ENCODE peak calls at places on chromosomes 12 and 14, in five cellular contexts. One of them, this sample, is unnamed.

GRCh38 chr12:20212036-20212435 is 156.3 kb upstream of the PDE3A start:
- DNase-seq in H1: no peak
- DNase-seq in GM12878: no peak
- DNase-seq in K562: no peak
- DNase-seq in HepG2: no peak
- DNase-seq in this sample: no peak

GRCh38 chr14:67491285-67491684 is 2.8 kb upstream of the TMEM229B start:
- DNase-seq in H1: no peak
- DNase-seq in GM12878: no peak
- DNase-seq in K562: no peak
- DNase-seq in HepG2: no peak
- DNase-seq in this sample: no peak

GRCh38 chr12:92424338-92424737 is 278.5 kb upstream of the PLEKHG7 start:
- DNase-seq in H1: no peak
- DNase-seq in GM12878: no peak
- DNase-seq in K562: no peak
- DNase-seq in HepG2: no peak
- DNase-seq in this sample: no peak

GRCh38 chr14:89270439-89271227 is 146.4 kb downstream of the FOXN3 start:
- DNase-seq in H1: no peak
- DNase-seq in GM12878: peak; percentile 30
- DNase-seq in K562: no peak
- DNase-seq in HepG2: no peak
- DNase-seq in this sample: no peak

GRCh38 chr12:44677724-44678123 is 198.4 kb downstream of the NELL2 start:
- DNase-seq in H1: no peak
- DNase-seq in GM12878: no peak
- DNase-seq in K562: no peak
- DNase-seq in HepG2: no peak
- DNase-seq in this sample: no peak

GRCh38 chr12:110858848-110859247 is 12.1 kb downstream of the CCDC63 start:
- DNase-seq in H1: no peak
- DNase-seq in GM12878: no peak
- DNase-seq in K562: no peak
- DNase-seq in HepG2: no peak
- DNase-seq in this sample: no peak

GRCh38 chr12:113392988-113393579 is 10.6 kb downstream of the SDS start:
- DNase-seq in H1: peak; percentile 96
- DNase-seq in GM12878: peak; percentile 59
- DNase-seq in K562: peak; percentile 95
- DNase-seq in HepG2: peak; percentile 48
- DNase-seq in this sample: peak; percentile 22

GRCh38 chr14:35333347-35333730 is 41.2 kb downstream of the PSMA6 start:
- DNase-seq in H1: peak; percentile 44
- DNase-seq in GM12878: no peak
- DNase-seq in K562: no peak
- DNase-seq in HepG2: no peak
- DNase-seq in this sample: no peak

GRCh38 chr14:70857499-70857895 is 48.2 kb upstream of the MAP3K9 start:
- DNase-seq in H1: no peak
- DNase-seq in GM12878: no peak
- DNase-seq in K562: no peak
- DNase-seq in HepG2: no peak
- DNase-seq in this sample: no peak

GRCh38 chr12:89544730-89545184 is 18.9 kb upstream of the POC1B start:
- DNase-seq in H1: no peak
- DNase-seq in GM12878: no peak
- DNase-seq in K562: no peak
- DNase-seq in HepG2: no peak
- DNase-seq in this sample: no peak

GRCh38 chr14:84987042-84987441 is 542.9 kb upstream of the FLRT2 start:
- DNase-seq in H1: no peak
- DNase-seq in GM12878: no peak
- DNase-seq in K562: no peak
- DNase-seq in HepG2: no peak
- DNase-seq in this sample: no peak

GRCh38 chr14:68235011-68235410 is 415.4 kb downstream of the RAD51B start:
- DNase-seq in H1: no peak
- DNase-seq in GM12878: no peak
- DNase-seq in K562: no peak
- DNase-seq in HepG2: no peak
- DNase-seq in this sample: no peak

GRCh38 chr14:95440496-95440895 is 76.0 kb downstream of the SYNE3 start:
- DNase-seq in H1: no peak
- DNase-seq in GM12878: no peak
- DNase-seq in K562: no peak
- DNase-seq in HepG2: no peak
- DNase-seq in this sample: no peak

GRCh38 chr14:73610692-73611091 is 1.6 kb upstream of the ACOT6 start:
- DNase-seq in H1: no peak
- DNase-seq in GM12878: no peak
- DNase-seq in K562: no peak
- DNase-seq in HepG2: peak; percentile 90
- DNase-seq in this sample: no peak

GRCh38 chr12:65355461-65355860 is 77.0 kb downstream of the MSRB3 start:
- DNase-seq in H1: no peak
- DNase-seq in GM12878: no peak
- DNase-seq in K562: no peak
- DNase-seq in HepG2: no peak
- DNase-seq in this sample: no peak

GRCh38 chr12:68497702-68498101 is 113.0 kb upstream of the RAP1B start:
- DNase-seq in H1: no peak
- DNase-seq in GM12878: peak; percentile 50
- DNase-seq in K562: peak; percentile 33
- DNase-seq in HepG2: no peak
- DNase-seq in this sample: peak; percentile 23

GRCh38 chr12:121295746-121296617 is 527 bp downstream of the CAMKK2 start:
- DNase-seq in H1: peak; percentile 65
- DNase-seq in GM12878: no peak
- DNase-seq in K562: peak; percentile 36
- DNase-seq in HepG2: peak; percentile 27
- DNase-seq in this sample: no peak

GRCh38 chr12:75662501-75663159 is 151.2 kb upstream of the KRR1 start:
- DNase-seq in H1: no peak
- DNase-seq in GM12878: no peak
- DNase-seq in K562: no peak
- DNase-seq in HepG2: no peak
- DNase-seq in this sample: no peak

GRCh38 chr12:14769462-14769836 is 33.8 kb downstream of the WBP11 start:
- DNase-seq in H1: peak; percentile 83
- DNase-seq in GM12878: no peak
- DNase-seq in K562: no peak
- DNase-seq in HepG2: peak; percentile 42
- DNase-seq in this sample: no peak

GRCh38 chr14:95662376-95663186 is 23.6 kb upstream of the TCL1B start:
- DNase-seq in H1: no peak
- DNase-seq in GM12878: peak; percentile 74
- DNase-seq in K562: no peak
- DNase-seq in HepG2: no peak
- DNase-seq in this sample: no peak

GRCh38 chr14:75845136-75845804 is 136.5 kb downstream of the TGFB3 start:
- DNase-seq in H1: no peak
- DNase-seq in GM12878: no peak
- DNase-seq in K562: no peak
- DNase-seq in HepG2: no peak
- DNase-seq in this sample: no peak

GRCh38 chr14:51335521-51335920 is 95.5 kb downstream of the TMX1 start:
- DNase-seq in H1: no peak
- DNase-seq in GM12878: no peak
- DNase-seq in K562: no peak
- DNase-seq in HepG2: no peak
- DNase-seq in this sample: no peak

GRCh38 chr12:93300611-93301021 is 77.1 kb upstream of the NUDT4 start:
- DNase-seq in H1: no peak
- DNase-seq in GM12878: no peak
- DNase-seq in K562: no peak
- DNase-seq in HepG2: peak; percentile 34
- DNase-seq in this sample: no peak

GRCh38 chr12:3727877-3728632 is 24.9 kb downstream of the CRACR2A start:
- DNase-seq in H1: no peak
- DNase-seq in GM12878: peak; percentile 66
- DNase-seq in K562: peak; percentile 9
- DNase-seq in HepG2: no peak
- DNase-seq in this sample: no peak

GRCh38 chr14:92215579-92215978 is 93.8 kb downstream of the CPSF2 start:
- DNase-seq in H1: no peak
- DNase-seq in GM12878: no peak
- DNase-seq in K562: no peak
- DNase-seq in HepG2: no peak
- DNase-seq in this sample: no peak

DNA sequence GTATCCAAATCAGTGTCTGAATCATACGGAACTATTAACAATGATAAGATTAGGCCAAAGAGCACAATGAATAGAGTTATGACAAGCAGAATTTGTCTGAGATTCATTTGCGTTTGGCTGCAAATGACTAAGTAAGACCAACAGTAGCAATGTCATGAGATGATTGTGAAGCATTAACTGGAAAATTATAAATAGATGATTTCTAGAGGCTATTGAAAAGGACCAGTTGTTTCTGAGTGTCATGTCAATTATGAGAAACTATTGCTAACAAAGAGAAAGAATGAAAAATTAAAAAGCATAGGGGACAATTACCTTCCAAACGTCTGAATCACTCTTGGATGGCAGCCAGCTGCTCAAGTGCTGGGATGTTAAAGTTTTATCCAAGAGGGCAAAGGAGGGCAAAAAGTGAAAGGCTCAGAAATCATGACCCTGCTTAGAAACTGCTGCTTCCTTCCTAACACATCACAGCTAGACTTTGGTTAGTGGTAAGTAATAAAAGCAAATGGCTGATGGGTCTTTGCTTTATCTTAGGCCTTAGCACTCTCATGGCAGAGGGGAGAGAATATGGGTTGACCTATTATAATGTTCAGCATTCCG is 89.0 kb downstream of the AKAP6 start:
- DNase-seq in H1: no peak
- DNase-seq in GM12878: no peak
- DNase-seq in K562: no peak
- DNase-seq in HepG2: no peak
- DNase-seq in this sample: no peak
- TF ChIP-seq RAD21 in H1: no peak
- TF ChIP-seq RAD21 in GM12878: no peak
- TF ChIP-seq RAD21 in K562: no peak
- TF ChIP-seq RAD21 in HepG2: no peak
- TF ChIP-seq RAD21 in this sample: no peak

GRCh38 chr12:132246997-132247717 is 82.2 kb downstream of the GALNT9 start:
- DNase-seq in H1: no peak
- DNase-seq in GM12878: no peak
- DNase-seq in K562: no peak
- DNase-seq in HepG2: no peak
- DNase-seq in this sample: no peak

GRCh38 chr12:132250707-132251106 is 78.7 kb downstream of the GALNT9 start:
- DNase-seq in H1: no peak
- DNase-seq in GM12878: no peak
- DNase-seq in K562: no peak
- DNase-seq in HepG2: no peak
- DNase-seq in this sample: no peak

GRCh38 chr12:132249747-132250478 is 79.5 kb downstream of the GALNT9 start:
- DNase-seq in H1: no peak
- DNase-seq in GM12878: no peak
- DNase-seq in K562: no peak
- DNase-seq in HepG2: no peak
- DNase-seq in this sample: no peak

GRCh38 chr12:132247718-132248438 is 81.5 kb downstream of the GALNT9 start:
- DNase-seq in H1: no peak
- DNase-seq in GM12878: no peak
- DNase-seq in K562: no peak
- DNase-seq in HepG2: no peak
- DNase-seq in this sample: no peak

DNA sequence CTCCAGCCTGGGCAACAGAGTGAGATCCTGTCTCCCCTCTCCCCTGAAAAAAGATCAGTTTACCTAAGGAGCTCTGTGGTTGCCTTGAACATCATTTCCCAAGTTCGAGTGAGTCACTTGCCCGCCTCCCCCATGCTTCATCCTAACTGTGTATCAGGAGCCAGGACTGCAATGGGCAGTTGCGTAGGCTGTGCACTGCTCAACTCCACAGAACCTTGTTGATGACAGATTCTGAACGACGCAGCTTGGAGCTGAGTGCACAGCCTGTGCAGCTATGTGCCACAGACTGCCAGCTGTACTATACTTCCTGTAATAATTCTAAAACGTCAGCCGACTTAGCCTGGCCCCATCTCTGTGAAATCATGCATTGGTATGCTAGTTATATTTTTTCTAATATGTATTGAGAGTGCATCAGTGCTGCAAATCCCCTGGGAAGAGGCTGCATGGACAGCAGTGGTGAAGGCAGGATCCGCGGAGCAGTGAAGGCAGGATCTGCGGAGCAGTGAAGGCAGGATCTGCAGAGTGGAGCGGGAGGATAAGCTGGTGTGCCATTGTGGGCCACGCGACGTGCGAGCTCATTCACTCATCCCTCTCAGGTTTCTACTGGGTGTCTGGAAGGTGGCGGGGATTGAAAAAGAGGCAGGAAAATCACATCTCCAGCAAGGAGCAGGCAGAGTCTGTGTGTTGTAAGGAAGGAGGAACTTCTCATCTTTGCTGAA is 80.8 kb downstream of the GALNT9 start:
- DNase-seq in H1: no peak
- DNase-seq in GM12878: no peak
- DNase-seq in K562: no peak
- DNase-seq in HepG2: no peak
- DNase-seq in this sample: no peak
- TF ChIP-seq ATF3 in H1: no peak
- TF ChIP-seq ATF3 in GM12878: no peak
- TF ChIP-seq ATF3 in K562: no peak
- TF ChIP-seq ATF3 in HepG2: no peak
- TF ChIP-seq ATF3 in this sample: no peak

GRCh38 chr12:56721721-56722120 is 3.4 kb downstream of the NACA start:
- DNase-seq in H1: no peak
- DNase-seq in GM12878: no peak
- DNase-seq in K562: no peak
- DNase-seq in HepG2: no peak
- DNase-seq in this sample: no peak

GRCh38 chr12:56722832-56723231 is 2.3 kb downstream of the NACA start:
- DNase-seq in H1: no peak
- DNase-seq in GM12878: no peak
- DNase-seq in K562: no peak
- DNase-seq in HepG2: no peak
- DNase-seq in this sample: no peak

GRCh38 chr12:56724660-56724988 is 475 bp downstream of the NACA start:
- DNase-seq in H1: no peak
- DNase-seq in GM12878: no peak
- DNase-seq in K562: no peak
- DNase-seq in HepG2: no peak
- DNase-seq in this sample: no peak

GRCh38 chr12:56723889-56724659 is 1.0 kb downstream of the NACA start:
- DNase-seq in H1: no peak
- DNase-seq in GM12878: no peak
- DNase-seq in K562: no peak
- DNase-seq in HepG2: peak; percentile 41
- DNase-seq in this sample: no peak

GRCh38 chr12:56723352-56723751 is 1.7 kb downstream of the NACA start:
- DNase-seq in H1: no peak
- DNase-seq in GM12878: no peak
- DNase-seq in K562: no peak
- DNase-seq in HepG2: no peak
- DNase-seq in this sample: no peak
- H4K20me1 ChIP-seq in H1: peaks cover 36% of the 10 kb centered on the region
- H4K20me1 ChIP-seq in GM12878: peaks cover 26% of the 10 kb centered on the region
- H4K20me1 ChIP-seq in K562: peaks cover 48% of the 10 kb centered on the region
- H4K20me1 ChIP-seq in HepG2: peaks cover 60% of the 10 kb centered on the region
- H4K20me1 ChIP-seq in this sample: peaks cover 37% of the 10 kb centered on the region

GRCh38 chr14:39265741-39266588 is 32.2 kb downstream of the MIA2 start:
- DNase-seq in H1: no peak
- DNase-seq in GM12878: no peak
- DNase-seq in K562: no peak
- DNase-seq in HepG2: no peak
- DNase-seq in this sample: peak; percentile 72
- TF ChIP-seq RAD21 in H1: no peak
- TF ChIP-seq RAD21 in GM12878: no peak
- TF ChIP-seq RAD21 in K562: no peak
- TF ChIP-seq RAD21 in HepG2: no peak
- TF ChIP-seq RAD21 in this sample: no peak